ENCODE peak calls at places on chromosomes 7 and 10, in five cellular contexts. One of them, this sample, is unnamed.

GRCh38 chr10:63720689-63721088 is 199.5 kb downstream of the REEP3 start:
- DNase-seq in left ventricle myocardium inferior: no peak
- DNase-seq in Jurkat, Clone E6-1: no peak
- DNase-seq in heart right ventricle: no peak
- DNase-seq in NCI-H2081: no peak
- DNase-seq in this sample: no peak

GRCh38 chr10:78604286-78604685 is 464.5 kb upstream of the ZMIZ1 start:
- DNase-seq in left ventricle myocardium inferior: no peak
- DNase-seq in Jurkat, Clone E6-1: no peak
- DNase-seq in heart right ventricle: no peak
- DNase-seq in NCI-H2081: no peak
- DNase-seq in this sample: no peak

GRCh38 chr7:46109447-46109846 is 188.4 kb upstream of the IGFBP3 start:
- DNase-seq in left ventricle myocardium inferior: no peak
- DNase-seq in Jurkat, Clone E6-1: no peak
- DNase-seq in heart right ventricle: no peak
- DNase-seq in NCI-H2081: no peak
- DNase-seq in this sample: no peak

GRCh38 chr7:157027568-157028527 is 17.4 kb upstream of the MNX1 start:
- DNase-seq in left ventricle myocardium inferior: no peak
- DNase-seq in Jurkat, Clone E6-1: no peak
- DNase-seq in heart right ventricle: no peak
- DNase-seq in NCI-H2081: peak
- DNase-seq in this sample: no peak

GRCh38 chr10:14399641-14400040 is 68.9 kb upstream of the FRMD4A start:
- DNase-seq in left ventricle myocardium inferior: no peak
- DNase-seq in Jurkat, Clone E6-1: no peak
- DNase-seq in heart right ventricle: no peak
- DNase-seq in NCI-H2081: no peak
- DNase-seq in this sample: no peak

GRCh38 chr10:100101526-100102076 is 19.9 kb upstream of the CPN1 start:
- DNase-seq in left ventricle myocardium inferior: no peak
- DNase-seq in Jurkat, Clone E6-1: no peak
- DNase-seq in heart right ventricle: no peak
- DNase-seq in NCI-H2081: no peak
- DNase-seq in this sample: peak

GRCh38 chr7:29485376-29486190 is 78.1 kb upstream of the PRR15 start:
- DNase-seq in left ventricle myocardium inferior: no peak
- DNase-seq in Jurkat, Clone E6-1: peak
- DNase-seq in heart right ventricle: no peak
- DNase-seq in NCI-H2081: no peak
- DNase-seq in this sample: no peak

GRCh38 chr10:88385601-88386203 is 197.4 kb downstream of the RNLS start:
- DNase-seq in left ventricle myocardium inferior: no peak
- DNase-seq in Jurkat, Clone E6-1: peak
- DNase-seq in heart right ventricle: peak
- DNase-seq in NCI-H2081: peak
- DNase-seq in this sample: no peak

GRCh38 chr10:96890172-96890513 is 58.0 kb downstream of the LCOR start:
- DNase-seq in left ventricle myocardium inferior: no peak
- DNase-seq in Jurkat, Clone E6-1: no peak
- DNase-seq in heart right ventricle: no peak
- DNase-seq in NCI-H2081: no peak
- DNase-seq in this sample: no peak

GRCh38 chr10:29039659-29040309 is 249.1 kb upstream of the LYZL1 start:
- DNase-seq in left ventricle myocardium inferior: no peak
- DNase-seq in Jurkat, Clone E6-1: no peak
- DNase-seq in heart right ventricle: no peak
- DNase-seq in NCI-H2081: no peak
- DNase-seq in this sample: no peak

GRCh38 chr10:86220626-86221025 is 146.0 kb downstream of the GRID1 start:
- DNase-seq in left ventricle myocardium inferior: no peak
- DNase-seq in Jurkat, Clone E6-1: no peak
- DNase-seq in heart right ventricle: no peak
- DNase-seq in NCI-H2081: no peak
- DNase-seq in this sample: no peak

GRCh38 chr10:89120931-89121907 is 85.9 kb downstream of the CH25H start:
- DNase-seq in left ventricle myocardium inferior: no peak
- DNase-seq in Jurkat, Clone E6-1: no peak
- DNase-seq in heart right ventricle: no peak
- DNase-seq in NCI-H2081: no peak
- DNase-seq in this sample: no peak

GRCh38 chr10:43110318-43111071 is 27.8 kb upstream of the CSGALNACT2 start:
- DNase-seq in left ventricle myocardium inferior: peak
- DNase-seq in Jurkat, Clone E6-1: no peak
- DNase-seq in heart right ventricle: peak
- DNase-seq in NCI-H2081: no peak
- DNase-seq in this sample: no peak

GRCh38 chr7:151666886-151667285 is 147.2 kb upstream of the RHEB start:
- DNase-seq in left ventricle myocardium inferior: no peak
- DNase-seq in Jurkat, Clone E6-1: no peak
- DNase-seq in heart right ventricle: no peak
- DNase-seq in NCI-H2081: no peak
- DNase-seq in this sample: no peak

GRCh38 chr7:51321961-51322515 is 5.4 kb upstream of the COBL start:
- DNase-seq in left ventricle myocardium inferior: no peak
- DNase-seq in Jurkat, Clone E6-1: no peak
- DNase-seq in heart right ventricle: no peak
- DNase-seq in NCI-H2081: no peak
- DNase-seq in this sample: no peak

GRCh38 chr7:35831208-35831607 is 30.4 kb downstream of the SEPTIN7 start:
- DNase-seq in left ventricle myocardium inferior: no peak
- DNase-seq in Jurkat, Clone E6-1: no peak
- DNase-seq in heart right ventricle: no peak
- DNase-seq in NCI-H2081: no peak
- DNase-seq in this sample: no peak

GRCh38 chr7:108452707-108453106 is 3.5 kb downstream of the NRCAM start:
- DNase-seq in left ventricle myocardium inferior: no peak
- DNase-seq in Jurkat, Clone E6-1: peak
- DNase-seq in heart right ventricle: no peak
- DNase-seq in NCI-H2081: peak
- DNase-seq in this sample: peak

GRCh38 chr10:72274213-72274729 is 547 bp downstream of the DDIT4 start:
- DNase-seq in left ventricle myocardium inferior: no peak
- DNase-seq in Jurkat, Clone E6-1: no peak
- DNase-seq in heart right ventricle: peak
- DNase-seq in NCI-H2081: no peak
- DNase-seq in this sample: no peak

GRCh38 chr7:2099036-2099957 is 133.4 kb downstream of the MAD1L1 start:
- DNase-seq in left ventricle myocardium inferior: no peak
- DNase-seq in Jurkat, Clone E6-1: no peak
- DNase-seq in heart right ventricle: no peak
- DNase-seq in NCI-H2081: no peak
- DNase-seq in this sample: no peak

This sample was measured in endothelial cell of umbilical vein.